ENCODE peak calls at places on chromosomes 6 and 20, in eight cellular contexts. One of them, this sample, is unnamed.

GRCh38 chr20:10603971-10604864 is 69.6 kb downstream of the JAG1 start:
- DNase-seq in prostate gland: peak
- DNase-seq in iPS-NIHi11: no peak
- DNase-seq in bronchial epithelial cell: peak
- DNase-seq in NCI-H2029 treated with DMSO at 0.1 percent for 48 hours: no peak
- DNase-seq in CD8-positive, alpha-beta T cell: no peak
- DNase-seq in substantia nigra: peak
- DNase-seq in uterus: peak
- DNase-seq in this sample: peak

GRCh38 chr6:118097576-118097975 is 190.5 kb downstream of the SLC35F1 start:
- DNase-seq in prostate gland: no peak
- DNase-seq in iPS-NIHi11: no peak
- DNase-seq in bronchial epithelial cell: no peak
- DNase-seq in NCI-H2029 treated with DMSO at 0.1 percent for 48 hours: no peak
- DNase-seq in CD8-positive, alpha-beta T cell: no peak
- DNase-seq in substantia nigra: no peak
- DNase-seq in uterus: no peak
- DNase-seq in this sample: no peak

GRCh38 chr20:38825901-38826625 is 20.6 kb downstream of the PPP1R16B start:
- DNase-seq in prostate gland: no peak
- DNase-seq in iPS-NIHi11: peak
- DNase-seq in bronchial epithelial cell: peak
- DNase-seq in NCI-H2029 treated with DMSO at 0.1 percent for 48 hours: peak
- DNase-seq in CD8-positive, alpha-beta T cell: no peak
- DNase-seq in substantia nigra: no peak
- DNase-seq in uterus: no peak
- DNase-seq in this sample: no peak

GRCh38 chr6:3884007-3884745 is 35.0 kb downstream of the FAM50B start:
- DNase-seq in prostate gland: no peak
- DNase-seq in iPS-NIHi11: no peak
- DNase-seq in bronchial epithelial cell: peak
- DNase-seq in NCI-H2029 treated with DMSO at 0.1 percent for 48 hours: no peak
- DNase-seq in CD8-positive, alpha-beta T cell: no peak
- DNase-seq in substantia nigra: no peak
- DNase-seq in uterus: no peak
- DNase-seq in this sample: peak

GRCh38 chr20:59824711-59825562 is 108.5 kb downstream of the SYCP2 start:
- DNase-seq in prostate gland: no peak
- DNase-seq in iPS-NIHi11: no peak
- DNase-seq in bronchial epithelial cell: no peak
- DNase-seq in NCI-H2029 treated with DMSO at 0.1 percent for 48 hours: no peak
- DNase-seq in CD8-positive, alpha-beta T cell: no peak
- DNase-seq in substantia nigra: no peak
- DNase-seq in uterus: no peak
- DNase-seq in this sample: peak

GRCh38 chr6:129565331-129565730 is 144.6 kb downstream of the ARHGAP18 start:
- DNase-seq in prostate gland: no peak
- DNase-seq in iPS-NIHi11: no peak
- DNase-seq in bronchial epithelial cell: no peak
- DNase-seq in NCI-H2029 treated with DMSO at 0.1 percent for 48 hours: no peak
- DNase-seq in CD8-positive, alpha-beta T cell: no peak
- DNase-seq in substantia nigra: no peak
- DNase-seq in uterus: no peak
- DNase-seq in this sample: no peak

GRCh38 chr6:144782634-144783033 is 497.5 kb downstream of the UTRN start:
- DNase-seq in prostate gland: no peak
- DNase-seq in iPS-NIHi11: no peak
- DNase-seq in bronchial epithelial cell: no peak
- DNase-seq in NCI-H2029 treated with DMSO at 0.1 percent for 48 hours: no peak
- DNase-seq in CD8-positive, alpha-beta T cell: no peak
- DNase-seq in substantia nigra: no peak
- DNase-seq in uterus: no peak
- DNase-seq in this sample: no peak

GRCh38 chr20:63701329-63702035 is 5.0 kb downstream of the TNFRSF6B start:
- DNase-seq in prostate gland: no peak
- DNase-seq in iPS-NIHi11: peak
- DNase-seq in bronchial epithelial cell: no peak
- DNase-seq in NCI-H2029 treated with DMSO at 0.1 percent for 48 hours: no peak
- DNase-seq in CD8-positive, alpha-beta T cell: no peak
- DNase-seq in substantia nigra: no peak
- DNase-seq in uterus: no peak
- DNase-seq in this sample: no peak

GRCh38 chr20:38117635-38118034 is 47.4 kb downstream of the TGM2 start:
- DNase-seq in prostate gland: no peak
- DNase-seq in iPS-NIHi11: no peak
- DNase-seq in bronchial epithelial cell: peak
- DNase-seq in NCI-H2029 treated with DMSO at 0.1 percent for 48 hours: no peak
- DNase-seq in CD8-positive, alpha-beta T cell: no peak
- DNase-seq in substantia nigra: no peak
- DNase-seq in uterus: no peak
- DNase-seq in this sample: no peak

GRCh38 chr6:128112494-128112893 is 211.6 kb upstream of the THEMIS start:
- DNase-seq in prostate gland: no peak
- DNase-seq in iPS-NIHi11: no peak
- DNase-seq in bronchial epithelial cell: no peak
- DNase-seq in NCI-H2029 treated with DMSO at 0.1 percent for 48 hours: peak
- DNase-seq in CD8-positive, alpha-beta T cell: no peak
- DNase-seq in substantia nigra: no peak
- DNase-seq in uterus: no peak
- DNase-seq in this sample: no peak

GRCh38 chr6:77551135-77551534 is 87.8 kb upstream of the HTR1B start:
- DNase-seq in prostate gland: no peak
- DNase-seq in iPS-NIHi11: no peak
- DNase-seq in bronchial epithelial cell: no peak
- DNase-seq in NCI-H2029 treated with DMSO at 0.1 percent for 48 hours: no peak
- DNase-seq in CD8-positive, alpha-beta T cell: no peak
- DNase-seq in substantia nigra: no peak
- DNase-seq in uterus: no peak
- DNase-seq in this sample: no peak

GRCh38 chr6:11613858-11614257 is 76.3 kb downstream of the TMEM170B start:
- DNase-seq in prostate gland: no peak
- DNase-seq in iPS-NIHi11: no peak
- DNase-seq in bronchial epithelial cell: peak
- DNase-seq in NCI-H2029 treated with DMSO at 0.1 percent for 48 hours: no peak
- DNase-seq in CD8-positive, alpha-beta T cell: no peak
- DNase-seq in substantia nigra: no peak
- DNase-seq in uterus: no peak
- DNase-seq in this sample: no peak

GRCh38 chr6:98200084-98200483 is 634.3 kb upstream of the POU3F2 start:
- DNase-seq in prostate gland: no peak
- DNase-seq in iPS-NIHi11: no peak
- DNase-seq in bronchial epithelial cell: no peak
- DNase-seq in NCI-H2029 treated with DMSO at 0.1 percent for 48 hours: no peak
- DNase-seq in CD8-positive, alpha-beta T cell: no peak
- DNase-seq in substantia nigra: no peak
- DNase-seq in uterus: no peak
- DNase-seq in this sample: no peak

GRCh38 chr6:125743604-125744003 is 5.8 kb upstream of the HEY2 start:
- DNase-seq in prostate gland: no peak
- DNase-seq in iPS-NIHi11: no peak
- DNase-seq in bronchial epithelial cell: no peak
- DNase-seq in NCI-H2029 treated with DMSO at 0.1 percent for 48 hours: peak
- DNase-seq in CD8-positive, alpha-beta T cell: no peak
- DNase-seq in substantia nigra: no peak
- DNase-seq in uterus: no peak
- DNase-seq in this sample: no peak

GRCh38 chr6:145139895-145140294 is 595.4 kb downstream of the EPM2A start:
- DNase-seq in prostate gland: no peak
- DNase-seq in iPS-NIHi11: no peak
- DNase-seq in bronchial epithelial cell: no peak
- DNase-seq in NCI-H2029 treated with DMSO at 0.1 percent for 48 hours: no peak
- DNase-seq in CD8-positive, alpha-beta T cell: no peak
- DNase-seq in substantia nigra: no peak
- DNase-seq in uterus: no peak
- DNase-seq in this sample: no peak

GRCh38 chr6:43838276-43839036 is 68.4 kb downstream of the VEGFA start:
- DNase-seq in prostate gland: no peak
- DNase-seq in iPS-NIHi11: peak
- DNase-seq in bronchial epithelial cell: peak
- DNase-seq in NCI-H2029 treated with DMSO at 0.1 percent for 48 hours: no peak
- DNase-seq in CD8-positive, alpha-beta T cell: no peak
- DNase-seq in substantia nigra: no peak
- DNase-seq in uterus: no peak
- DNase-seq in this sample: peak

GRCh38 chr20:19757487-19757972 is 528 bp upstream of the RIN2 start:
- DNase-seq in prostate gland: peak
- DNase-seq in iPS-NIHi11: peak
- DNase-seq in bronchial epithelial cell: peak
- DNase-seq in NCI-H2029 treated with DMSO at 0.1 percent for 48 hours: no peak
- DNase-seq in CD8-positive, alpha-beta T cell: no peak
- DNase-seq in substantia nigra: no peak
- DNase-seq in uterus: peak
- DNase-seq in this sample: peak

GRCh38 chr6:27127874-27128795 is 119.4 kb upstream of the PRSS16 start:
- DNase-seq in prostate gland: no peak
- DNase-seq in iPS-NIHi11: no peak
- DNase-seq in bronchial epithelial cell: no peak
- DNase-seq in NCI-H2029 treated with DMSO at 0.1 percent for 48 hours: no peak
- DNase-seq in CD8-positive, alpha-beta T cell: no peak
- DNase-seq in substantia nigra: no peak
- DNase-seq in uterus: no peak
- DNase-seq in this sample: no peak

GRCh38 chr20:63699466-63700198 is 3.2 kb downstream of the TNFRSF6B start:
- DNase-seq in prostate gland: no peak
- DNase-seq in iPS-NIHi11: peak
- DNase-seq in bronchial epithelial cell: no peak
- DNase-seq in NCI-H2029 treated with DMSO at 0.1 percent for 48 hours: no peak
- DNase-seq in CD8-positive, alpha-beta T cell: no peak
- DNase-seq in substantia nigra: no peak
- DNase-seq in uterus: peak
- DNase-seq in this sample: no peak

GRCh38 chr6:24691550-24691949 is 24.7 kb downstream of the ACOT13 start:
- DNase-seq in prostate gland: no peak
- DNase-seq in iPS-NIHi11: no peak
- DNase-seq in bronchial epithelial cell: no peak
- DNase-seq in NCI-H2029 treated with DMSO at 0.1 percent for 48 hours: no peak
- DNase-seq in CD8-positive, alpha-beta T cell: no peak
- DNase-seq in substantia nigra: no peak
- DNase-seq in uterus: no peak
- DNase-seq in this sample: no peak

GRCh38 chr20:25574411-25574810 is 10.9 kb downstream of the NINL start:
- DNase-seq in prostate gland: no peak
- DNase-seq in iPS-NIHi11: no peak
- DNase-seq in bronchial epithelial cell: no peak
- DNase-seq in NCI-H2029 treated with DMSO at 0.1 percent for 48 hours: no peak
- DNase-seq in CD8-positive, alpha-beta T cell: no peak
- DNase-seq in substantia nigra: no peak
- DNase-seq in uterus: no peak
- DNase-seq in this sample: no peak

GRCh38 chr20:3652646-3653596 is 10.3 kb downstream of the GFRA4 start:
- DNase-seq in prostate gland: no peak
- DNase-seq in iPS-NIHi11: no peak
- DNase-seq in bronchial epithelial cell: no peak
- DNase-seq in NCI-H2029 treated with DMSO at 0.1 percent for 48 hours: no peak
- DNase-seq in CD8-positive, alpha-beta T cell: no peak
- DNase-seq in substantia nigra: no peak
- DNase-seq in uterus: no peak
- DNase-seq in this sample: no peak

GRCh38 chr6:52735071-52735470 is 28.2 kb downstream of the GSTA2 start:
- DNase-seq in prostate gland: no peak
- DNase-seq in iPS-NIHi11: no peak
- DNase-seq in bronchial epithelial cell: no peak
- DNase-seq in NCI-H2029 treated with DMSO at 0.1 percent for 48 hours: no peak
- DNase-seq in CD8-positive, alpha-beta T cell: no peak
- DNase-seq in substantia nigra: no peak
- DNase-seq in uterus: no peak
- DNase-seq in this sample: peak

GRCh38 chr6:106512958-106513480 is 116.3 kb downstream of the RTN4IP1 start:
- DNase-seq in prostate gland: peak
- DNase-seq in iPS-NIHi11: no peak
- DNase-seq in bronchial epithelial cell: no peak
- DNase-seq in NCI-H2029 treated with DMSO at 0.1 percent for 48 hours: no peak
- DNase-seq in CD8-positive, alpha-beta T cell: no peak
- DNase-seq in substantia nigra: no peak
- DNase-seq in uterus: no peak
- DNase-seq in this sample: no peak

GRCh38 chr6:29552512-29553051 is 7.0 kb downstream of the UBD start:
- DNase-seq in prostate gland: no peak
- DNase-seq in iPS-NIHi11: peak
- DNase-seq in bronchial epithelial cell: peak
- DNase-seq in NCI-H2029 treated with DMSO at 0.1 percent for 48 hours: no peak
- DNase-seq in CD8-positive, alpha-beta T cell: no peak
- DNase-seq in substantia nigra: no peak
- DNase-seq in uterus: no peak
- DNase-seq in this sample: peak

GRCh38 chr20:58712823-58713731 is 20.5 kb downstream of the NPEPL1 start:
- DNase-seq in prostate gland: peak
- DNase-seq in iPS-NIHi11: no peak
- DNase-seq in bronchial epithelial cell: no peak
- DNase-seq in NCI-H2029 treated with DMSO at 0.1 percent for 48 hours: no peak
- DNase-seq in CD8-positive, alpha-beta T cell: peak
- DNase-seq in substantia nigra: no peak
- DNase-seq in uterus: peak
- DNase-seq in this sample: no peak

GRCh38 chr20:16404640-16405039 is 168.6 kb downstream of the KIF16B start:
- DNase-seq in prostate gland: no peak
- DNase-seq in iPS-NIHi11: no peak
- DNase-seq in bronchial epithelial cell: no peak
- DNase-seq in NCI-H2029 treated with DMSO at 0.1 percent for 48 hours: no peak
- DNase-seq in CD8-positive, alpha-beta T cell: no peak
- DNase-seq in substantia nigra: no peak
- DNase-seq in uterus: no peak
- DNase-seq in this sample: no peak

GRCh38 chr20:57809661-57810172 is 99.9 kb upstream of the PMEPA1 start:
- DNase-seq in prostate gland: peak
- DNase-seq in iPS-NIHi11: no peak
- DNase-seq in bronchial epithelial cell: peak
- DNase-seq in NCI-H2029 treated with DMSO at 0.1 percent for 48 hours: no peak
- DNase-seq in CD8-positive, alpha-beta T cell: no peak
- DNase-seq in substantia nigra: no peak
- DNase-seq in uterus: no peak
- DNase-seq in this sample: no peak

GRCh38 chr20:7829776-7830175 is 110.5 kb downstream of the HAO1 start:
- DNase-seq in prostate gland: no peak
- DNase-seq in iPS-NIHi11: no peak
- DNase-seq in bronchial epithelial cell: no peak
- DNase-seq in NCI-H2029 treated with DMSO at 0.1 percent for 48 hours: no peak
- DNase-seq in CD8-positive, alpha-beta T cell: no peak
- DNase-seq in substantia nigra: no peak
- DNase-seq in uterus: no peak
- DNase-seq in this sample: no peak

GRCh38 chr6:11496152-11497060 is 41.1 kb upstream of the TMEM170B start:
- DNase-seq in prostate gland: peak
- DNase-seq in iPS-NIHi11: peak
- DNase-seq in bronchial epithelial cell: peak
- DNase-seq in NCI-H2029 treated with DMSO at 0.1 percent for 48 hours: peak
- DNase-seq in CD8-positive, alpha-beta T cell: peak
- DNase-seq in substantia nigra: peak
- DNase-seq in uterus: peak
- DNase-seq in this sample: peak

GRCh38 chr6:150134280-150134920 is 8.4 kb upstream of the PPP1R14C start:
- DNase-seq in prostate gland: no peak
- DNase-seq in iPS-NIHi11: no peak
- DNase-seq in bronchial epithelial cell: no peak
- DNase-seq in NCI-H2029 treated with DMSO at 0.1 percent for 48 hours: no peak
- DNase-seq in CD8-positive, alpha-beta T cell: no peak
- DNase-seq in substantia nigra: no peak
- DNase-seq in uterus: no peak
- DNase-seq in this sample: no peak

GRCh38 chr20:34988176-34988540 is 32.5 kb downstream of the MYH7B start:
- DNase-seq in prostate gland: no peak
- DNase-seq in iPS-NIHi11: no peak
- DNase-seq in bronchial epithelial cell: no peak
- DNase-seq in NCI-H2029 treated with DMSO at 0.1 percent for 48 hours: no peak
- DNase-seq in CD8-positive, alpha-beta T cell: no peak
- DNase-seq in substantia nigra: no peak
- DNase-seq in uterus: no peak
- DNase-seq in this sample: no peak

GRCh38 chr6:107709341-107709740 is 114.8 kb downstream of the SCML4 start:
- DNase-seq in prostate gland: no peak
- DNase-seq in iPS-NIHi11: no peak
- DNase-seq in bronchial epithelial cell: no peak
- DNase-seq in NCI-H2029 treated with DMSO at 0.1 percent for 48 hours: no peak
- DNase-seq in CD8-positive, alpha-beta T cell: no peak
- DNase-seq in substantia nigra: no peak
- DNase-seq in uterus: no peak
- DNase-seq in this sample: no peak

This sample was measured in mucosa of gallbladder.